ENCODE peak calls at places on chromosomes 16 and 17, in ten cellular contexts. O, C, T, K, U, Y, G, W, P and D are unnamed samples.

GRCh38 chr17:66904760-66905637 is 59.5 kb upstream of the CACNG4 start:
- DNase-seq in O (peak; percentile 45), C (peak; percentile 22), T (no peak), K (no peak), U (no peak), Y (no peak), G (peak; percentile 88), W (peak; percentile 94), P (no peak), D (peak; percentile 34)

GRCh38 chr16:57578521-57579360 is 36.3 kb downstream of the ADGRG5 start:
- DNase-seq in O (peak; percentile 28), C (no peak), T (no peak), K (no peak), U (no peak), Y (no peak), G (no peak), W (peak; percentile 5), P (no peak), D (no peak)

GRCh38 chr16:13911306-13911705 is 8.6 kb upstream of the ERCC4 start:
- DNase-seq in O (no peak), C (no peak), T (no peak), K (no peak), U (no peak), Y (no peak), G (no peak), W (no peak), P (no peak), D (no peak)

GRCh38 chr17:45896803-45897693 is 2.7 kb downstream of the MAPT start:
- DNase-seq in O (no peak), C (no peak), T (no peak), K (no peak), U (no peak), Y (no peak), G (no peak), W (no peak), P (no peak), D (no peak)

GRCh38 chr17:66171172-66171571 is 20.8 kb downstream of the CEP112 start:
- DNase-seq in O (no peak), C (no peak), T (no peak), K (no peak), U (no peak), Y (no peak), G (no peak), W (no peak), P (no peak), D (no peak)

GRCh38 chr16:82563401-82563800 is 63.4 kb upstream of the CDH13 start:
- DNase-seq in O (no peak), C (no peak), T (no peak), K (no peak), U (no peak), Y (no peak), G (no peak), W (no peak), P (no peak), D (no peak)

GRCh38 chr16:77443834-77444460 is 9.1 kb upstream of the ADAMTS18 start:
- DNase-seq in O (no peak), C (no peak), T (no peak), K (no peak), U (no peak), Y (no peak), G (no peak), W (no peak), P (no peak), D (no peak)

GRCh38 chr16:57316390-57317017 is 32.0 kb upstream of the PLLP start:
- DNase-seq in O (peak; percentile 18), C (peak; percentile 66), T (no peak), K (no peak), U (no peak), Y (no peak), G (peak; percentile 96), W (peak; percentile 93), P (peak; percentile 57), D (peak; percentile 88)

GRCh38 chr16:85497622-85498314 is 115.4 kb upstream of the GSE1 start:
- DNase-seq in O (no peak), C (no peak), T (no peak), K (no peak), U (no peak), Y (no peak), G (no peak), W (no peak), P (no peak), D (no peak)

GRCh38 chr16:88383401-88384221 is 852 bp downstream of the ZNF469 start:
- DNase-seq in O (no peak), C (no peak), T (no peak), K (no peak), U (peak; percentile 30), Y (no peak), G (peak; percentile 31), W (peak; percentile 51), P (no peak), D (no peak)

GRCh38 chr17:73256220-73256619 is 5.5 kb downstream of the CPSF4L start:
- DNase-seq in O (no peak), C (no peak), T (no peak), K (no peak), U (no peak), Y (no peak), G (no peak), W (no peak), P (no peak), D (no peak)

GRCh38 chr17:58319181-58320162 is 9.1 kb downstream of the TSPOAP1 start:
- DNase-seq in O (no peak), C (no peak), T (no peak), K (no peak), U (no peak), Y (peak; percentile 8), G (no peak), W (no peak), P (peak; percentile 41), D (no peak)

GRCh38 chr17:3566551-3566950 is 8.9 kb upstream of the TRPV3 start:
- DNase-seq in O (no peak), C (no peak), T (no peak), K (no peak), U (no peak), Y (no peak), G (no peak), W (no peak), P (no peak), D (no peak)

GRCh38 chr16:86390335-86390734 is 120.0 kb upstream of the FOXF1 start:
- DNase-seq in O (no peak), C (no peak), T (no peak), K (no peak), U (no peak), Y (no peak), G (no peak), W (no peak), P (no peak), D (no peak)

GRCh38 chr17:45347451-45347850 is 30.6 kb upstream of the MAP3K14 start:
- DNase-seq in O (no peak), C (no peak), T (no peak), K (no peak), U (no peak), Y (no peak), G (no peak), W (peak; percentile 32), P (peak; percentile 1), D (no peak)

GRCh38 chr17:69575346-69575761 is 160.9 kb downstream of the MAP2K6 start:
- DNase-seq in O (peak; percentile 88), C (peak; percentile 53), T (no peak), K (no peak), U (no peak), Y (no peak), G (peak; percentile 78), W (peak; percentile 86), P (no peak), D (peak; percentile 86)

GRCh38 chr16:79651363-79651762 is 50.8 kb upstream of the MAF start:
- DNase-seq in O (no peak), C (no peak), T (no peak), K (no peak), U (peak; percentile 38), Y (no peak), G (peak; percentile 19), W (peak; percentile 69), P (peak; percentile 61), D (peak; percentile 88)

GRCh38 chr16:88469615-88470395 is 16.7 kb downstream of the ZFPM1 start:
- DNase-seq in O (no peak), C (no peak), T (peak; percentile 64), K (no peak), U (no peak), Y (peak; percentile 37), G (no peak), W (no peak), P (peak; percentile 72), D (no peak)

GRCh38 chr17:63419949-63420867 is 25.9 kb downstream of the CYB561 start:
- DNase-seq in O (no peak), C (no peak), T (peak; percentile 38), K (no peak), U (no peak), Y (peak; percentile 50), G (no peak), W (no peak), P (no peak), D (no peak)

GRCh38 chr17:27569257-27569722 is 61.7 kb upstream of the LGALS9 start:
- DNase-seq in O (no peak), C (no peak), T (no peak), K (no peak), U (peak; percentile 30), Y (peak; percentile 76), G (no peak), W (peak; percentile 43), P (peak; percentile 61), D (peak; percentile 40)

GRCh38 chr17:62898239-62898864 is 67.7 kb upstream of the TANC2 start:
- DNase-seq in O (no peak), C (no peak), T (no peak), K (no peak), U (no peak), Y (no peak), G (peak; percentile 60), W (peak; percentile 68), P (no peak), D (no peak)